ENCODE peak calls at places on chromosomes 11 and 22, in nine cellular contexts. W, B, P, R, V, U, N, J and D are unnamed samples.

GRCh38 chr11:128713595-128713994 is 19.7 kb downstream of the FLI1 start:
- DNase-seq in W (no peak), P (no peak), N (no peak), U (no peak), B (peak), V (no peak), R (no peak), J (no peak), D (no peak)

GRCh38 chr11:127205688-127206217 is 205.2 kb upstream of the KIRREL3 start:
- DNase-seq in B (no peak), U (no peak), V (no peak), W (no peak), N (no peak), J (no peak), R (no peak), P (no peak), D (no peak)

GRCh38 chr11:113715882-113716625 is 9.9 kb upstream of the TMPRSS5 start:
- DNase-seq in R (no peak), J (no peak), B (no peak), N (no peak), P (no peak), V (no peak), W (no peak), U (no peak), D (no peak)

GRCh38 chr11:30244255-30244654 is 13.4 kb downstream of the FSHB start:
- DNase-seq in P (no peak), U (no peak), W (no peak), B (peak), J (no peak), V (no peak), N (no peak), R (no peak), D (no peak)

GRCh38 chr22:47090591-47091240 is 328.3 kb downstream of the TBC1D22A start:
- DNase-seq in N (no peak), P (peak), V (no peak), J (no peak), U (no peak), B (no peak), R (peak), W (no peak), D (no peak)

GRCh38 chr11:3880724-3881123 is 25.3 kb downstream of the STIM1 start:
- DNase-seq in V (no peak), R (no peak), J (no peak), U (no peak), B (peak), N (no peak), W (no peak), P (no peak), D (no peak)

GRCh38 chr11:94046796-94047195 is 25.6 kb downstream of the HEPHL1 start:
- DNase-seq in J (no peak), V (no peak), U (no peak), R (no peak), P (no peak), W (no peak), B (no peak), N (no peak), D (no peak)

GRCh38 chr22:19215360-19215759 is 36.8 kb upstream of the SLC25A1 start:
- DNase-seq in W (no peak), N (no peak), U (no peak), B (no peak), P (no peak), R (no peak), J (no peak), V (no peak), D (no peak)

GRCh38 chr11:124222407-124222806 is 18.5 kb upstream of the OR8G1 start:
- DNase-seq in W (no peak), U (no peak), N (no peak), J (no peak), V (no peak), R (no peak), B (no peak), P (no peak), D (no peak)

GRCh38 chr11:96942855-96943254 is 553.0 kb downstream of the JRKL start:
- DNase-seq in N (no peak), B (no peak), U (no peak), J (no peak), V (no peak), R (no peak), W (no peak), P (no peak), D (no peak)

GRCh38 chr11:117300301-117300700 is 9.2 kb downstream of the BACE1-AS start:
- DNase-seq in J (no peak), B (no peak), N (no peak), W (no peak), R (no peak), U (no peak), V (no peak), P (peak), D (no peak)

GRCh38 chr11:134226806-134227325 is 2.4 kb downstream of the VPS26B start:
- DNase-seq in N (no peak), U (no peak), P (no peak), W (no peak), V (no peak), B (no peak), J (no peak), R (no peak), D (no peak)

GRCh38 chr11:77106321-77106720 is 3.7 kb downstream of the OMP start:
- DNase-seq in J (no peak), R (no peak), B (peak), P (no peak), V (no peak), U (no peak), N (no peak), W (no peak), D (no peak)

GRCh38 chr22:35977136-35977535 is 51.5 kb downstream of the RBFOX2 start:
- DNase-seq in B (no peak), V (no peak), R (no peak), U (no peak), N (no peak), W (no peak), J (no peak), P (no peak), D (no peak)